ENCODE peak calls at places on chromosomes 2 and 18, in nine cellular contexts. K is GM06990, B is osteoblast, Q is GM23338, A is psoas muscle, G is neural progenitor cell, X is cardiac muscle cell, S is cardiac fibroblast, Y is GM12865. W is an unnamed sample.

GRCh38 chr2:54577035-54577434 is 120.9 kb downstream of the SPTBN1 start:
- DNase-seq in A (no peak), S (no peak), K (no peak), G (no peak), B (no peak), Q (no peak), X (no peak), Y (no peak), W (no peak)

GRCh38 chr18:6747646-6748045 is 18.1 kb downstream of the ARHGAP28 start:
- DNase-seq in K (no peak), S (peak), X (peak), B (peak), Q (no peak), Y (no peak), A (no peak), G (no peak), W (peak)

GRCh38 chr2:42881732-42882131 is 89.3 kb upstream of the HAAO start:
- DNase-seq in G (no peak), A (no peak), X (no peak), Y (no peak), S (peak), B (no peak), Q (no peak), K (no peak), W (no peak)

GRCh38 chr2:223933098-223933800 is 11.9 kb downstream of the WDFY1 start:
- DNase-seq in S (no peak), K (no peak), B (no peak), Y (no peak), X (no peak), Q (no peak), A (no peak), G (no peak), W (no peak)

GRCh38 chr2:220445429-220446105 is 818.1 kb downstream of the SLC4A3 start:
- DNase-seq in B (peak), X (peak), K (no peak), G (no peak), A (no peak), Q (no peak), Y (no peak), S (peak), W (no peak)

GRCh38 chr18:35730738-35731370 is 149.3 kb downstream of the GALNT1 start:
- DNase-seq in A (no peak), G (peak), Q (no peak), Y (no peak), K (no peak), B (no peak), S (peak), X (peak), W (no peak)

GRCh38 chr2:16666453-16666801 is 793 bp upstream of the CYRIA start:
- DNase-seq in Q (peak), S (peak), G (no peak), A (peak), B (no peak), Y (peak), X (peak), K (peak), W (no peak)

GRCh38 chr18:13137939-13138821 is 80.4 kb upstream of the LDLRAD4 start:
- DNase-seq in B (peak), A (no peak), G (no peak), K (peak), S (peak), X (peak), Q (peak), Y (peak), W (no peak)

GRCh38 chr2:1884933-1885580 is 140.7 kb upstream of the PXDN start:
- DNase-seq in K (no peak), G (no peak), Q (no peak), B (peak), Y (no peak), X (peak), S (peak), A (no peak), W (no peak)

GRCh38 chr2:17331636-17332035 is 186.6 kb downstream of the RAD51AP2 start:
- DNase-seq in S (no peak), A (no peak), Y (no peak), Q (no peak), B (no peak), K (no peak), G (no peak), X (no peak), W (no peak)

DNA sequence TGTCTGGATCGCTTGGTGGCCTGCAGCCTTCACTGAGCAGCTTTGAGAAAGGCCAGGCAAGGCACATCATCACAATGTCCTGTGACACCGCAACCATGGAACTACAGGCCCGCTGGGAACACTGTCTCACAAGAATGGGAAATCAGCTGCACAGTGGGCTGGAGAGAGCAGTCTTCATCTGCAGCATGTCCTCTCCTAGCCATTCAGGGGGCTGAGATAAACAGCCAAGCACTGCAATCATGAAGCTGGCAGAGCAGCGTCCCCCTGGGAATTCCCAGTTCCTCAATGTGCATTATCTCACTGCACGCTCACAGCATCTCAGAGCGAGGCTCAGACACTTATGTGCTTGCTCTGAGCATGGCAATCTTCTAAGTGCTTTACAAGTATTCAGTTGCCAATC is 1.9 kb downstream of the CMPK2 start:
- DNase-seq in S (no peak), B (peak), G (no peak), Q (no peak), K (no peak), A (peak), Y (no peak), X (no peak), W (no peak)
- TF ChIP-seq CTCF in S (no peak), B (no peak), G (no peak), Q (no peak), K (no peak), A (no peak), Y (no peak), X (no peak), W (no peak)

GRCh38 chr2:131034122-131035051 is 58.9 kb downstream of the FAM168B start:
- DNase-seq in Q (peak), S (peak), Y (no peak), X (peak), A (peak), K (no peak), G (peak), B (peak), W (no peak)

GRCh38 chr2:131036269-131036668 is 57.0 kb downstream of the FAM168B start:
- DNase-seq in A (no peak), Y (no peak), G (no peak), B (no peak), X (no peak), S (no peak), K (no peak), Q (no peak), W (no peak)

GRCh38 chr2:131035112-131035825 is 58.0 kb downstream of the FAM168B start:
- DNase-seq in G (no peak), S (no peak), Y (no peak), K (no peak), X (peak), Q (peak), A (no peak), B (peak), W (no peak)

GRCh38 chr2:131036696-131037397 is 56.4 kb downstream of the FAM168B start:
- DNase-seq in S (no peak), G (no peak), K (no peak), X (no peak), B (peak), Q (no peak), Y (no peak), A (no peak), W (no peak)

GRCh38 chr2:131035826-131036231 is 57.4 kb downstream of the FAM168B start:
- DNase-seq in B (peak), A (no peak), G (no peak), Q (no peak), S (no peak), K (no peak), X (no peak), Y (no peak), W (no peak)
- H3K4me3 ChIP-seq in B (peak), A (peak), G (peak), Q (peak), S (no peak), K (no peak), X (peak), Y (no peak), W (peak)

GRCh38 chr2:177756346-177756745 is 316.2 kb downstream of the PDE11A start:
- DNase-seq in Q (no peak), A (no peak), S (no peak), Y (no peak), K (no peak), G (no peak), X (no peak), B (no peak), W (no peak)

GRCh38 chr2:177754476-177754873 is 318.1 kb downstream of the PDE11A start:
- DNase-seq in X (peak), Y (no peak), Q (no peak), S (no peak), B (no peak), A (no peak), K (no peak), G (no peak), W (no peak)

GRCh38 chr2:177753682-177754475 is 318.7 kb downstream of the PDE11A start:
- DNase-seq in S (peak), A (peak), Y (peak), K (no peak), Q (peak), G (peak), B (no peak), X (peak), W (peak)

GRCh38 chr2:177759443-177759842 is 313.1 kb downstream of the PDE11A start:
- DNase-seq in G (no peak), K (no peak), Q (no peak), B (no peak), A (no peak), X (no peak), S (no peak), Y (no peak), W (no peak)

GRCh38 chr2:177758591-177759371 is 313.8 kb downstream of the PDE11A start:
- DNase-seq in K (no peak), X (peak), Q (peak), B (peak), G (peak), S (peak), Y (no peak), A (peak), W (no peak)
- TF ChIP-seq CTCF in K (peak), X (peak), Q (peak), B (peak), G (peak), S (peak), Y (no peak), A (peak), W (peak)

GRCh38 chr2:238709324-238709723 is 138.6 kb upstream of the TWIST2 start:
- DNase-seq in X (peak), A (no peak), Q (no peak), K (no peak), G (peak), S (no peak), B (no peak), Y (no peak), W (no peak)

GRCh38 chr2:238703436-238703835 is 144.4 kb upstream of the TWIST2 start:
- DNase-seq in X (no peak), B (no peak), Y (no peak), K (no peak), A (no peak), G (no peak), S (no peak), Q (no peak), W (no peak)

GRCh38 chr2:238706673-238707072 is 141.2 kb upstream of the TWIST2 start:
- DNase-seq in K (no peak), G (no peak), X (no peak), A (no peak), Y (no peak), Q (peak), S (no peak), B (no peak), W (no peak)

GRCh38 chr2:238704471-238705230 is 143.2 kb upstream of the TWIST2 start:
- DNase-seq in Q (no peak), G (no peak), K (no peak), A (no peak), X (no peak), S (no peak), B (no peak), Y (no peak), W (no peak)

GRCh38 chr2:238706163-238706562 is 141.7 kb upstream of the TWIST2 start:
- DNase-seq in G (no peak), Q (no peak), A (no peak), K (no peak), S (no peak), B (no peak), Y (no peak), X (no peak), W (no peak)
- H3K4me3 ChIP-seq in G (no peak), Q (no peak), A (no peak), K (no peak), S (no peak), B (no peak), Y (no peak), X (no peak), W (no peak)

GRCh38 chr2:139946690-139947089 is 1166.5 kb upstream of the NXPH2 start:
- DNase-seq in K (no peak), X (no peak), S (no peak), Q (peak), G (peak), B (no peak), Y (no peak), A (no peak), W (no peak)
- TF ChIP-seq CTCF in K (no peak), X (no peak), S (no peak), Q (peak), G (peak), B (no peak), Y (no peak), A (no peak), W (no peak)

GRCh38 chr2:69786105-69786504 is 43.4 kb upstream of the GMCL1 start:
- DNase-seq in Q (no peak), B (no peak), X (no peak), S (no peak), G (no peak), K (no peak), Y (no peak), A (no peak), W (no peak)

GRCh38 chr2:69790601-69790959 is 38.9 kb upstream of the GMCL1 start:
- DNase-seq in X (no peak), Q (no peak), B (no peak), G (no peak), Y (no peak), S (no peak), K (no peak), A (no peak), W (no peak)

GRCh38 chr2:69789129-69789528 is 40.3 kb upstream of the GMCL1 start:
- DNase-seq in A (no peak), K (peak), B (peak), Q (peak), G (no peak), Y (peak), X (peak), S (peak), W (peak)

GRCh38 chr2:69789762-69790600 is 39.5 kb upstream of the GMCL1 start:
- DNase-seq in K (no peak), Y (peak), S (peak), G (no peak), B (no peak), Q (peak), A (no peak), X (peak), W (no peak)

DNA sequence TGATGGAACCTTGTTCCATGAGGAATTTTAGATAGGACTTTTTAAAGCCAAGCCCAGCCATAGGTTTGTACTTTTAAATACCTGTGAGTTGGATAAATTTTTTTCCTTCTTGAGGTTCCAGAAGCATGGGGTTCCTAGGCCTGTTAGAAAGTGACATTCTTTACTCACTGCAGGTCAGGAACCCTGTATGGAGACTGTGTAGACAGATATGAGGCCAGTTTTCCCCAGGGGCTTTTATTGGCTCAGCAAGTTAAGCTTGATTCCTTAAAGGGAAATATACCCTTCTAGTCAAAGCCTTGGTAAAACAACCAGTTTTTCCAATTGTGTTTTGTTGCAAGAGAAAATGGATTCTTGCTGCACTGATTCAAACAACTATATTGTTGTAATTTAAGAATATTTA is 38.4 kb upstream of the GMCL1 start:
- DNase-seq in Y (peak), Q (no peak), X (peak), G (no peak), A (no peak), K (no peak), B (no peak), S (peak), W (no peak)
- H3K4me3 ChIP-seq in Y (no peak), Q (no peak), X (no peak), G (no peak), A (no peak), K (no peak), B (no peak), S (no peak), W (no peak)

GRCh38 chr2:196918927-196919326 is 7.6 kb downstream of the PGAP1 start:
- DNase-seq in A (no peak), Q (no peak), K (no peak), G (no peak), X (no peak), B (no peak), S (no peak), Y (no peak), W (no peak)
- TF ChIP-seq CTCF in A (no peak), Q (no peak), K (no peak), G (no peak), X (no peak), B (no peak), S (no peak), Y (no peak), W (no peak)

GRCh38 chr2:37080231-37080630 is 3.9 kb downstream of the HEATR5B start:
- DNase-seq in Q (no peak), S (peak), X (no peak), A (no peak), Y (no peak), B (peak), G (no peak), K (no peak), W (no peak)
- H3K4me3 ChIP-seq in Q (no peak), S (no peak), X (no peak), A (no peak), Y (no peak), B (no peak), G (no peak), K (no peak), W (no peak)

DNA sequence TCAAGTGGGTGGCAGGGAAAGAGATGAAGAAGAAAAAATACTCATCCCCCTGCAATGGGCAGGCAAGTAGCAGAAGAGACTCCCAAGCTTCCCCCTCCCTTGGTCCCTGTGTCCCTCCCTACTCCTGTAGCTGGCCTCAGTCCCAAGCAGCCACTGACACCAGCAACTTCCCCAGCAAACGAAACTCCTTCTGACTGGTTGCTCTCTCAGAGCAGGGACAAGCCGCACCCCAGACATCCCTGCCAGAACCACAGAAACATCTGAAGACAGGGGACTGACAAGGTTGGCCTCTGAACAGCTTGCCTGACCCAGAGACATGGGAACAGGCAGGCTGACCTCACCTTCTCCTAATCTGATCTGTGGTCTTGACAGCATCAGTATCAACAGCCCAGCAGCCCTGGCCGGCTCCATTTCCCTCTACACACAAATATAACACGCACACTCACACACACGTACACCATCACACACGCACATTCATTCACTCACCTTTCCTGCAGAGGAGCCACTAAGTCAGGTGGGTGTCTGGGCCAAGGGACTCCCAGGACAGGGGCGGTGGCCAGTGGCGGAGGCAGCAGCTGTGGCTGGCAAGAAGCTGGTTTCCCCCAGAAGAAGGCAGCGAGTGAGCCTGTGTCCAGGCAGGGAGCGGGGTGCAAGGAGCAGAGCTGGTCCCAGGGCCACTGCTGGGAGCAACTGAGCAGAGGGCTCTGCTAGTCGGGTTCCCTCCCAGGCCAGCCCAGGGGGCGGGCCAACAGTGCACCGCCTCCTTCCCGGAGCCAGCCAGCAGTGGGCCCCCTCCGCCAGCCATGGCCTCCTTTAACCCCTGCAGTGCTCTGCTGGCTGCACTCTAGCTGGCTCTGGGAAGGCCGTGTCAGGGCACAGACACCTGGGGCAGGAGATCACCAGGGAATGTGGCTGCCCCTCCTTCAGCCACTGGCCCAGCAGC is 59.1 kb downstream of the TNS1 start:
- DNase-seq in A (peak), S (peak), B (peak), Y (no peak), G (peak), K (no peak), Q (peak), X (peak), W (no peak)
- TF ChIP-seq CTCF in A (peak), S (peak), B (peak), Y (no peak), G (peak), K (no peak), Q (no peak), X (peak), W (peak)

GRCh38 chr18:26575865-26576217 is 27.5 kb upstream of the KCTD1 start:
- DNase-seq in Q (no peak), K (no peak), B (no peak), Y (no peak), X (no peak), G (no peak), S (no peak), A (no peak), W (no peak)
- H3K4me3 ChIP-seq in Q (peak), K (no peak), B (no peak), Y (no peak), X (no peak), G (peak), S (no peak), A (peak), W (no peak)

W was measured in AG09309.